ENCODE peak calls at places on chromosomes 7 and 10, in four cellular contexts. One of them, this sample, is unnamed.

GRCh38 chr7:11181590-11181989 is 207.9 kb downstream of the PHF14 start:
- DNase-seq in psoas muscle: no peak
- DNase-seq in AG10803: no peak
- DNase-seq in kidney: no peak
- DNase-seq in this sample: no peak

GRCh38 chr10:55137063-55137462 is 336.0 kb upstream of the PCDH15 start:
- DNase-seq in kidney: no peak
- DNase-seq in psoas muscle: no peak
- DNase-seq in AG10803: no peak
- DNase-seq in this sample: no peak

GRCh38 chr7:129607471-129608120 is 3.9 kb upstream of the NRF1 start:
- DNase-seq in AG10803: peak; percentile 32
- DNase-seq in kidney: no peak
- DNase-seq in psoas muscle: no peak
- DNase-seq in this sample: no peak

GRCh38 chr7:137606061-137606674 is 240.6 kb downstream of the DGKI start:
- DNase-seq in psoas muscle: no peak
- DNase-seq in kidney: no peak
- DNase-seq in AG10803: peak; percentile 74
- DNase-seq in this sample: no peak

GRCh38 chr7:139825666-139826290 is 3.3 kb upstream of the TBXAS1 start:
- DNase-seq in kidney: no peak
- DNase-seq in psoas muscle: no peak
- DNase-seq in AG10803: peak; percentile 29
- DNase-seq in this sample: peak; percentile 36

GRCh38 chr7:23022258-23022745 is 8.4 kb upstream of the HYCC1 start:
- DNase-seq in psoas muscle: no peak
- DNase-seq in AG10803: peak; percentile 79
- DNase-seq in kidney: peak; percentile 80
- DNase-seq in this sample: no peak

GRCh38 chr7:66970310-66970709 is 25.1 kb downstream of the SBDS start:
- DNase-seq in psoas muscle: no peak
- DNase-seq in AG10803: no peak
- DNase-seq in kidney: no peak
- DNase-seq in this sample: no peak

GRCh38 chr10:45254892-45255291 is 60.5 kb downstream of the OR13A1 start:
- DNase-seq in psoas muscle: no peak
- DNase-seq in AG10803: no peak
- DNase-seq in kidney: no peak
- DNase-seq in this sample: no peak

GRCh38 chr7:91814189-91814588 is 66.3 kb downstream of the MTERF1 start:
- DNase-seq in kidney: no peak
- DNase-seq in psoas muscle: no peak
- DNase-seq in AG10803: no peak
- DNase-seq in this sample: no peak

GRCh38 chr7:142319970-142320369 is 62.1 kb upstream of the PRSS58 start:
- DNase-seq in kidney: no peak
- DNase-seq in psoas muscle: no peak
- DNase-seq in AG10803: no peak
- DNase-seq in this sample: no peak

GRCh38 chr10:72421895-72422540 is 67.3 kb upstream of the DNAJB12 start:
- DNase-seq in psoas muscle: no peak
- DNase-seq in AG10803: no peak
- DNase-seq in kidney: no peak
- DNase-seq in this sample: no peak

GRCh38 chr7:44760034-44760580 is 11.5 kb downstream of the ZMIZ2 start:
- DNase-seq in psoas muscle: no peak
- DNase-seq in kidney: no peak
- DNase-seq in AG10803: no peak
- DNase-seq in this sample: no peak

GRCh38 chr10:131891929-131892816 is 8.6 kb upstream of the PPP2R2D start:
- DNase-seq in psoas muscle: no peak
- DNase-seq in kidney: peak; percentile 64
- DNase-seq in AG10803: no peak
- DNase-seq in this sample: no peak

GRCh38 chr7:34044319-34044643 is 138.9 kb downstream of the BMPER start:
- DNase-seq in psoas muscle: peak; percentile 41
- DNase-seq in AG10803: no peak
- DNase-seq in kidney: no peak
- DNase-seq in this sample: no peak

GRCh38 chr10:132306341-132306685 is 1.4 kb downstream of the STK32C start:
- DNase-seq in psoas muscle: no peak
- DNase-seq in AG10803: no peak
- DNase-seq in kidney: no peak
- DNase-seq in this sample: no peak

GRCh38 chr10:131072651-131073468 is 238.7 kb downstream of the TCERG1L start:
- DNase-seq in kidney: no peak
- DNase-seq in psoas muscle: no peak
- DNase-seq in AG10803: no peak
- DNase-seq in this sample: no peak

GRCh38 chr7:77538186-77538907 is 1.3 kb downstream of the PTPN12 start:
- DNase-seq in psoas muscle: peak; percentile 91
- DNase-seq in kidney: peak; percentile 94
- DNase-seq in AG10803: peak; percentile 92
- DNase-seq in this sample: peak; percentile 50

GRCh38 chr10:7787150-7787856 is 490 bp downstream of the KIN start:
- DNase-seq in AG10803: peak; percentile 17
- DNase-seq in kidney: no peak
- DNase-seq in psoas muscle: no peak
- DNase-seq in this sample: no peak

GRCh38 chr10:118913825-118914224 is 115.7 kb upstream of the NANOS1 start:
- DNase-seq in AG10803: no peak
- DNase-seq in kidney: no peak
- DNase-seq in psoas muscle: no peak
- DNase-seq in this sample: no peak

GRCh38 chr7:47337021-47337492 is 244.9 kb downstream of the TNS3 start:
- DNase-seq in AG10803: no peak
- DNase-seq in psoas muscle: no peak
- DNase-seq in kidney: no peak
- DNase-seq in this sample: no peak

GRCh38 chr10:124401633-124402032 is 17.1 kb downstream of the OAT start:
- DNase-seq in kidney: no peak
- DNase-seq in AG10803: no peak
- DNase-seq in psoas muscle: no peak
- DNase-seq in this sample: no peak

GRCh38 chr7:97971120-97971989 is 18.6 kb downstream of the OCM2 start:
- DNase-seq in AG10803: peak; percentile 31
- DNase-seq in kidney: no peak
- DNase-seq in psoas muscle: no peak
- DNase-seq in this sample: no peak

GRCh38 chr7:95547949-95548348 is 48.4 kb downstream of the PDK4 start:
- DNase-seq in kidney: no peak
- DNase-seq in AG10803: no peak
- DNase-seq in psoas muscle: no peak
- DNase-seq in this sample: no peak

GRCh38 chr7:18200855-18201254 is 173.2 kb upstream of the PRPS1L1 start:
- DNase-seq in psoas muscle: no peak
- DNase-seq in AG10803: no peak
- DNase-seq in kidney: no peak
- DNase-seq in this sample: no peak

GRCh38 chr7:1947586-1948217 is 277.6 kb downstream of the ELFN1 start:
- DNase-seq in psoas muscle: no peak
- DNase-seq in kidney: peak; percentile 64
- DNase-seq in AG10803: no peak
- DNase-seq in this sample: no peak

GRCh38 chr7:28389504-28390385 is 22.6 kb upstream of the CREB5 start:
- DNase-seq in AG10803: peak; percentile 68
- DNase-seq in kidney: no peak
- DNase-seq in psoas muscle: no peak
- DNase-seq in this sample: no peak

GRCh38 chr10:107585630-107586029 is 421.1 kb upstream of the SORCS1 start:
- DNase-seq in kidney: no peak
- DNase-seq in psoas muscle: no peak
- DNase-seq in AG10803: no peak
- DNase-seq in this sample: no peak

GRCh38 chr10:655184-655583 is 34.3 kb downstream of the DIP2C start:
- DNase-seq in kidney: no peak
- DNase-seq in AG10803: no peak
- DNase-seq in psoas muscle: no peak
- DNase-seq in this sample: no peak

GRCh38 chr10:132111121-132111731 is 45.5 kb downstream of the JAKMIP3 start:
- DNase-seq in kidney: peak; percentile 45
- DNase-seq in psoas muscle: no peak
- DNase-seq in AG10803: no peak
- DNase-seq in this sample: no peak

DNA sequence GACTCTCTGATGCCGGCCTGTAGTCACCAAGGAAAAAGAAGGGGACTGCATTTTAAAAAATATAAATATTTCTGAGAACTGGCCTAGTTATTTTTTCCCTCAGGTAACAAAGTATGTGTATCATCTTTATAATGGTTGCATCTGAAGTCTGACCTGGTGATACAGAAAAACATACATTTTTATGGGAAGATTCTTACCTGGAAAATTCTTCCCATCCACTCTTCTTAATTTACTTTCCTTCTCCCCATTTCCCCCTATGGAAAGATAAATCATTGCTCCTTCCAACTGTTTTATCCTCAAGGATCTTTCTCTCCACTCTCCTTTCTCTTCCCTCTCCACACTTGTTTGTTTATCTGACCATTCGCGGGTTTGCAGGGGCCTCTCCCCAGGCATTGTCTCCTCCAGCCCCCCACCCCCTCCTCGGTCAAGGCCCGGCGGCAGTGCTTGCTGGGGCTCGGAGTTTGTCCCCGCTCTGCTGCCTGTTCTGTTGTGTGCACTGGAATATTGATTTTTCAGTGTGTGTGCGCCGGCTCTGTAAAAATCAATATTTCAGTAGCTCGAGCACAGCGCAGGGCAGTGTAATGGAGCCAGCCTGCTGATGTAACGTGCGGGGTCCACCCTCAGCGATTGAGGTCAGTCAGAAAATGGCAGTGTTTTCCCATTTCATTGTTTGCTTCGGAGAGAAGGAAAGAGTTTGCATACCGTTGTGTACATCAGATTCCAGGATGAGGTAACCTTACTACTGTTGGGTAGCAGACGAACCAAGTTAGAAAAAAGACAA is 199.5 kb upstream of the NFE2L3 start:
- DNase-seq in kidney: no peak
- DNase-seq in AG10803: no peak
- DNase-seq in psoas muscle: no peak
- DNase-seq in this sample: no peak
- H3K4me3 ChIP-seq in kidney: peak overlapping the region; percentile 70
- H3K4me3 ChIP-seq in AG10803: no peak overlapping the region
- H3K4me3 ChIP-seq in psoas muscle: no peak overlapping the region
- H3K4me3 ChIP-seq in this sample: no peak overlapping the region

GRCh38 chr7:134985894-134986362 is 380 bp upstream of the AGBL3 start:
- DNase-seq in psoas muscle: no peak
- DNase-seq in kidney: no peak
- DNase-seq in AG10803: no peak
- DNase-seq in this sample: no peak
- H3K4me3 ChIP-seq in psoas muscle: peak overlapping the region; percentile 78
- H3K4me3 ChIP-seq in kidney: peak overlapping the region; percentile 80
- H3K4me3 ChIP-seq in AG10803: peak overlapping the region; percentile 87
- H3K4me3 ChIP-seq in this sample: peak overlapping the region; percentile 83

GRCh38 chr7:159107052-159107892 is 37.4 kb downstream of the VIPR2 start:
- DNase-seq in kidney: peak; percentile 39
- DNase-seq in AG10803: no peak
- DNase-seq in psoas muscle: peak; percentile 41
- DNase-seq in this sample: no peak
- H3K4me3 ChIP-seq in kidney: no peak overlapping the region
- H3K4me3 ChIP-seq in AG10803: no peak overlapping the region
- H3K4me3 ChIP-seq in psoas muscle: no peak overlapping the region
- H3K4me3 ChIP-seq in this sample: no peak overlapping the region

GRCh38 chr10:123158682-123159081 is 4.5 kb downstream of the BUB3 start:
- DNase-seq in AG10803: no peak
- DNase-seq in kidney: no peak
- DNase-seq in psoas muscle: no peak
- DNase-seq in this sample: no peak

GRCh38 chr10:123154943-123155505 is 822 bp downstream of the BUB3 start:
- DNase-seq in psoas muscle: no peak
- DNase-seq in kidney: no peak
- DNase-seq in AG10803: peak; percentile 48
- DNase-seq in this sample: no peak

GRCh38 chr10:123154092-123154942 is at the start of gene BUB3:
- DNase-seq in AG10803: peak; percentile 99
- DNase-seq in kidney: peak; percentile 99
- DNase-seq in psoas muscle: peak; percentile 99
- DNase-seq in this sample: peak; percentile 99

GRCh38 chr10:123156091-123156490 is 1.9 kb downstream of the BUB3 start:
- DNase-seq in AG10803: peak; percentile 39
- DNase-seq in psoas muscle: no peak
- DNase-seq in kidney: no peak
- DNase-seq in this sample: no peak

DNA sequence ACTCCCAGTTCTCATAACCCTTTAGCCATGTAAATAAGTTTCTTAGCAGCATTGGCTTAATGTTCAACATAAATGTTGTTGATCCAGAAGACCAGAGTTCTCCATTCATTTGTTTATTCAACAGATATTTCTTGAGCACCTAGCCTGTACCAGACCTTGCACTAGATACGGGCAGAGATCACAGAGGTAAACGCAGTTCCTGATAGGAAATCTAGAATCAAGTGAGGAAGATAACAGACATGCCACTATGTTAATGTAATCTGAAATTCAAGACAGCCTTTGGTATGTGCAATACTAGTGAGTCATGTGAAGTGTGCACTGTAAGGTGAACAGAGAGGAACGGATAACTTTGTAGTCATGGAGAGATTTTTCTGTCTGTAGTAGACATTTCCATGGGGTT is 3.0 kb downstream of the BUB3 start:
- DNase-seq in AG10803: peak; percentile 16
- DNase-seq in kidney: no peak
- DNase-seq in psoas muscle: no peak
- DNase-seq in this sample: no peak
- H3K4me3 ChIP-seq in AG10803: no peak overlapping the region
- H3K4me3 ChIP-seq in kidney: no peak overlapping the region
- H3K4me3 ChIP-seq in psoas muscle: no peak overlapping the region
- H3K4me3 ChIP-seq in this sample: no peak overlapping the region

This sample was measured in retinal pigment epithelial cell.